ENCODE peak calls at places on chromosomes 5 and 9, in seven cellular contexts. U, X, O, P, I, W and E are unnamed samples.

GRCh38 chr5:83472508-83473343 is 1.2 kb downstream of the VCAN start:
- DNase-seq in U (no peak), X (peak), O (peak), P (no peak), I (no peak), W (no peak), E (no peak)

GRCh38 chr5:78610163-78610583 is 38.4 kb downstream of the LHFPL2 start:
- DNase-seq in U (no peak), X (no peak), O (peak), P (no peak), I (no peak), W (no peak), E (no peak)

GRCh38 chr5:58902765-58903164 is 319.9 kb downstream of the RAB3C start:
- DNase-seq in U (no peak), X (no peak), O (no peak), P (no peak), I (no peak), W (no peak), E (no peak)

GRCh38 chr9:120869726-120870125 is 7.3 kb downstream of the PHF19 start:
- DNase-seq in U (no peak), X (no peak), O (no peak), P (no peak), I (no peak), W (no peak), E (no peak)

GRCh38 chr5:43161244-43161643 is 30.8 kb upstream of the NIM1K start:
- DNase-seq in U (no peak), X (no peak), O (no peak), P (no peak), I (no peak), W (no peak), E (no peak)

GRCh38 chr9:121976751-121977150 is 116.4 kb downstream of the TTLL11 start:
- DNase-seq in U (no peak), X (no peak), O (peak), P (no peak), I (no peak), W (peak), E (no peak)

GRCh38 chr5:148828461-148829247 is 2.2 kb downstream of the ADRB2 start:
- DNase-seq in U (no peak), X (no peak), O (peak), P (no peak), I (peak), W (peak), E (no peak)

GRCh38 chr5:31478901-31479300 is 53.0 kb downstream of the DROSHA start:
- DNase-seq in U (no peak), X (no peak), O (no peak), P (no peak), I (no peak), W (no peak), E (no peak)

GRCh38 chr9:131872006-131872405 is 132.1 kb upstream of the RAPGEF1 start:
- DNase-seq in U (no peak), X (no peak), O (no peak), P (no peak), I (no peak), W (no peak), E (no peak)

GRCh38 chr5:118703241-118703640 is 285.1 kb downstream of the DTWD2 start:
- DNase-seq in U (no peak), X (no peak), O (no peak), P (no peak), I (no peak), W (no peak), E (no peak)

GRCh38 chr9:94289691-94290090 is 30.6 kb downstream of the ZNF169 start:
- DNase-seq in U (no peak), X (no peak), O (no peak), P (no peak), I (no peak), W (no peak), E (no peak)